ENCODE peak calls at places on chromosomes 13 and 19, in seven cellular contexts. R, K, I, W, C, U and P are unnamed samples.

GRCh38 chr19:40610396-40611064 is 9.4 kb downstream of the LTBP4 start:
- DNase-seq in K (no peak), C (no peak), I (no peak), R (peak), U (no peak), W (no peak), P (peak)

GRCh38 chr19:17779281-17779930 is 15.5 kb upstream of the B3GNT3 start:
- DNase-seq in K (peak), U (no peak), R (peak), C (no peak), I (peak), W (peak), P (peak)

GRCh38 chr13:49370390-49370789 is 73.5 kb downstream of the CAB39L start:
- DNase-seq in W (no peak), K (no peak), U (no peak), C (no peak), R (peak), I (no peak), P (no peak)

GRCh38 chr19:38848299-38849146 is 1.3 kb downstream of the HNRNPL start:
- DNase-seq in U (no peak), I (no peak), K (no peak), C (no peak), W (no peak), R (no peak), P (no peak)

GRCh38 chr19:54439174-54439851 is 9.7 kb upstream of the LENG8 start:
- DNase-seq in C (no peak), U (peak), W (no peak), I (peak), K (peak), R (peak), P (peak)

GRCh38 chr13:20990910-20991525 is 70.4 kb downstream of the LATS2 start:
- DNase-seq in K (no peak), I (no peak), U (no peak), W (no peak), R (no peak), C (no peak), P (no peak)

GRCh38 chr19:49061445-49061844 is 3.2 kb downstream of the NTF4 start:
- DNase-seq in K (no peak), W (no peak), C (no peak), I (no peak), U (no peak), R (peak), P (no peak)

GRCh38 chr19:35135389-35135909 is 590 bp upstream of the LGI4 start:
- DNase-seq in C (no peak), W (peak), R (peak), U (peak), K (peak), I (peak), P (peak)

GRCh38 chr13:29465741-29466293 is 129.7 kb downstream of the SLC7A1 start:
- DNase-seq in C (no peak), K (no peak), W (no peak), I (peak), U (peak), R (peak), P (no peak)

GRCh38 chr13:51818771-51819511 is 15.0 kb upstream of the DHRS12 start:
- DNase-seq in U (no peak), R (no peak), W (no peak), I (no peak), C (no peak), K (no peak), P (no peak)

GRCh38 chr19:19747357-19748220 is 14.7 kb upstream of the ZNF14 start:
- DNase-seq in R (no peak), K (no peak), W (no peak), C (no peak), U (no peak), I (no peak), P (no peak)

GRCh38 chr19:48654299-48655059 is 8.5 kb upstream of the CA11 start:
- DNase-seq in W (no peak), U (no peak), K (no peak), C (no peak), I (peak), R (peak), P (no peak)

GRCh38 chr13:49869514-49869913 is 66.6 kb downstream of the SPRYD7 start:
- DNase-seq in K (peak), U (peak), C (no peak), I (peak), R (peak), W (no peak), P (no peak)

GRCh38 chr13:85261757-85262346 is 537.4 kb downstream of the SLITRK6 start:
- DNase-seq in U (peak), I (no peak), K (no peak), W (no peak), C (no peak), R (no peak), P (peak)

GRCh38 chr13:87087741-87088140 is 583.4 kb upstream of the SLITRK5 start:
- DNase-seq in W (no peak), K (no peak), R (no peak), I (no peak), C (no peak), U (no peak), P (no peak)

GRCh38 chr19:33040994-33041827 is 23.5 kb downstream of the RHPN2 start:
- DNase-seq in R (no peak), C (peak), K (no peak), I (no peak), W (peak), U (peak), P (peak)

GRCh38 chr13:111122056-111122455 is 6.9 kb downstream of the ARHGEF7 start:
- DNase-seq in U (no peak), I (no peak), C (no peak), K (peak), R (no peak), W (no peak), P (no peak)

GRCh38 chr19:50003810-50004419 is 21.3 kb downstream of the VRK3 start:
- DNase-seq in I (peak), R (no peak), K (no peak), W (peak), C (peak), U (no peak), P (no peak)

GRCh38 chr19:15576526-15577156 is 38.4 kb upstream of the CYP4F8 start:
- DNase-seq in U (no peak), K (no peak), C (no peak), W (no peak), R (no peak), I (no peak), P (no peak)

GRCh38 chr13:112325142-112325808 is 50.9 kb upstream of the SPACA7 start:
- DNase-seq in R (no peak), C (no peak), U (no peak), W (no peak), I (no peak), K (no peak), P (no peak)

GRCh38 chr13:111895896-111896821 is 170.8 kb upstream of the SOX1 start:
- DNase-seq in U (no peak), I (no peak), R (no peak), W (no peak), C (no peak), K (peak), P (no peak)

GRCh38 chr19:48798937-48799336 is 11.9 kb downstream of the BCAT2 start:
- DNase-seq in C (peak), U (no peak), K (peak), W (no peak), R (peak), I (no peak), P (no peak)

GRCh38 chr13:48258002-48258401 is 25.0 kb downstream of the ITM2B start:
- DNase-seq in U (peak), W (no peak), R (no peak), C (no peak), I (no peak), K (no peak), P (no peak)

GRCh38 chr19:42279902-42280760 is 11.1 kb downstream of the CIC start:
- DNase-seq in W (peak), K (peak), I (peak), R (peak), U (peak), C (peak), P (peak)

GRCh38 chr19:6086081-6086858 is 24.0 kb downstream of the RFX2 start:
- DNase-seq in I (no peak), W (no peak), K (no peak), C (no peak), R (no peak), U (no peak), P (no peak)

GRCh38 chr13:45786293-45786920 is 65.1 kb downstream of the SIAH3 start:
- DNase-seq in C (no peak), R (peak), W (no peak), U (no peak), K (no peak), I (no peak), P (no peak)

GRCh38 chr13:82867284-82867683 is 1015.0 kb downstream of the SLITRK1 start:
- DNase-seq in W (no peak), U (no peak), R (no peak), C (no peak), I (no peak), K (no peak), P (peak)

GRCh38 chr13:79457948-79458347 is 23.0 kb upstream of the NDFIP2 start:
- DNase-seq in R (no peak), C (no peak), K (no peak), U (no peak), I (peak), W (no peak), P (no peak)

GRCh38 chr13:52978989-52979388 is 49.6 kb upstream of the OLFM4 start:
- DNase-seq in K (no peak), I (no peak), U (no peak), W (no peak), C (no peak), R (no peak), P (no peak)

GRCh38 chr13:67048084-67048792 is 181.9 kb downstream of the PCDH9 start:
- DNase-seq in U (no peak), C (no peak), K (no peak), W (no peak), I (peak), R (no peak), P (no peak)

GRCh38 chr19:42023121-42023942 is 29.3 kb upstream of the ATP1A3 start:
- DNase-seq in W (peak), R (peak), K (peak), I (peak), C (no peak), U (peak), P (peak)

GRCh38 chr19:15141143-15141542 is 33.9 kb downstream of the SYDE1 start:
- DNase-seq in W (no peak), U (no peak), I (no peak), R (no peak), C (no peak), K (no peak), P (no peak)

GRCh38 chr13:113827021-113827420 is 36.9 kb downstream of the GAS6 start:
- DNase-seq in I (no peak), W (no peak), K (no peak), C (no peak), U (no peak), R (no peak), P (no peak)

GRCh38 chr19:3024870-3025515 is 4.1 kb downstream of the TLE2 start:
- DNase-seq in I (no peak), U (no peak), R (peak), C (no peak), W (no peak), K (peak), P (no peak)

GRCh38 chr13:94758571-94758970 is 46.2 kb upstream of the SOX21 start:
- DNase-seq in C (no peak), I (no peak), U (no peak), R (no peak), W (no peak), K (no peak), P (no peak)

GRCh38 chr13:74871671-74872070 is 610.3 kb downstream of the TBC1D4 start:
- DNase-seq in W (no peak), C (no peak), R (no peak), U (no peak), I (no peak), K (no peak), P (no peak)

GRCh38 chr13:20461481-20461859 is 64.2 kb downstream of the CRYL1 start:
- DNase-seq in W (no peak), U (no peak), C (no peak), R (no peak), K (no peak), I (no peak), P (no peak)

GRCh38 chr13:41917641-41918040 is 43.3 kb downstream of the VWA8 start:
- DNase-seq in U (no peak), K (no peak), W (no peak), I (no peak), R (no peak), C (no peak), P (no peak)
- TF ChIP-seq JUND in U (no peak), K (no peak), W (no peak), I (no peak), R (no peak), C (no peak), P (no peak)

GRCh38 chr13:26310470-26310869 is 56.5 kb downstream of the CDK8 start:
- DNase-seq in R (no peak), C (no peak), U (no peak), W (no peak), K (no peak), I (no peak), P (no peak)
- TF ChIP-seq JUND in R (no peak), C (no peak), U (no peak), W (no peak), K (no peak), I (no peak), P (no peak)

DNA sequence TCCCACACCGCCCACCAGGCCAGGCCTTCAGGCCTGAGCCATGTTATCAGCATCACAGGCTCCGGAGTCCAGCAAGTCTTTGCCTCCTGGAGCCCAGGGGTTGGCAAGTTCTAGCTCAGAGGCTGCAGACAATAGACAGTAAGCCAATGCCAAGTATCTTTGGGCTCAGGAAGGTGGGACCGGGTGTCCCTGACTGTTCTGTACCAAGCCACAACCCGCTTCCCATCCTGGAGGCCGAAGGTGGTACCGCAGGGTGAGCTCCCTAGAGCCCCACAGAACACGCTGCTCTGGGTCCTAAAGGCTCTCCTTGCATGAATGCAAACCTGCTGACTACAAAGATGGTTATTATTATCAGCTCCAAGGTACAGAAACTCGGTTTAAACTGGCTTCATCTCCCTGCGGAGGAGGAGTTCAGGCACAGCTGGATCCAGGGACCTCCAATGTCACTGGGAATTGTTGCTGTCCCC is 5.5 kb upstream of the FSTL3 start:
- DNase-seq in I (no peak), K (no peak), R (no peak), C (no peak), W (no peak), U (peak), P (no peak)
- TF ChIP-seq JUND in I (no peak), K (no peak), R (no peak), C (no peak), W (no peak), U (no peak), P (no peak)

GRCh38 chr19:44943801-44944249 is 1.8 kb downstream of the APOC4 start:
- DNase-seq in R (no peak), K (no peak), W (no peak), U (no peak), I (peak), C (no peak), P (no peak)
- TF ChIP-seq JUND in R (no peak), K (no peak), W (no peak), U (no peak), I (peak), C (no peak), P (no peak)

DNA sequence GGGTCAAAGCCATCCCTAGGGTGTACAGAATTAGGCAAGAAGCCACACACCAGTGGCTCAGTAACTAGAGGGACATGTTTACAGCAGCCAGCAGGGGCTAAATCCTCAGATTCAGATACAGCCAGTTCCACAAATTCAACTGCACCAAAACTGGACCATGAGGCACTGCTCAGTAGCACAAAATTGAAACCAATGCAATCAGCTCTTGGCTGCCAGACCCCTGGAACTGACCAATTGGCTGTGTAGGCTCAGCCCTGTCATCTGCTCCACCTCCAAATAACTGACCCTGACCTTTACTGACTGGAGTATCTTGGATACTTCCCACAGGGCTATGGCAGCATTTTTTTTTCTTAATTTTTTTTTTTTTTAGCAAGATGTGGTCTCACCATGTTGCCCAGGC is 226.5 kb downstream of the FOXO1 start:
- DNase-seq in R (no peak), I (no peak), W (no peak), K (no peak), C (no peak), U (no peak), P (no peak)
- TF ChIP-seq JUND in R (no peak), I (no peak), W (no peak), K (no peak), C (no peak), U (no peak), P (no peak)

DNA sequence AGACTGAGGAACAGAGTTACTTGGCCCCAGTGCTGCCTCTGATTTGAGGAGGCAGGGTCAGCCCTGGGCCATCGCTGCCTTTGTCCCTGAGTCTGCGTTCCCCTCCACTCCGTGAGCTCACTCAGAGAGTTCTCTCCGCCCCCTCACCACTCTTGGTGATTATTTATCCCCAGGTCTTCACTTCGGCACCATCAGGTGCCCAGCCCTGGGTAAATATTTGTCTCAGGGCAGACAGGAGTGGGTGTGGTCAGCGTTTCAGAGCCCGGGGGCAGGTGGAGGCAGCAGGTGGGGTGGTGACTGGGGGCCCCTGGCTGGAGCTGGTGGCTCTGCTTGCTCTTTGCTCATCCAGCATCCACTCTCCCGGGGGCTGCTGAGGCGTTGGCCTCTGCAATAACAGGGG is 20.6 kb downstream of the PPP1R37 start:
- DNase-seq in W (no peak), U (peak), I (no peak), R (no peak), C (no peak), K (no peak), P (peak)
- TF ChIP-seq JUND in W (no peak), U (no peak), I (no peak), R (no peak), C (no peak), K (no peak), P (no peak)